ENCODE peak calls at places on chromosomes 13 and 19, in five cellular contexts. G, E, K, S and P are unnamed samples.

GRCh38 chr13:113656831-113657671 is 947 bp downstream of the ATP4B start:
- DNase-seq in G (no peak), E (peak; percentile 13), K (no peak), S (no peak), P (peak; percentile 54)

GRCh38 chr19:2374808-2375207 is 14.7 kb downstream of the TMPRSS9 start:
- DNase-seq in G (no peak), E (no peak), K (no peak), S (no peak), P (no peak)

GRCh38 chr13:54185101-54185500 is 1156.5 kb downstream of the OLFM4 start:
- DNase-seq in G (no peak), E (no peak), K (no peak), S (no peak), P (no peak)

GRCh38 chr13:62320731-62321130 is 905.1 kb upstream of the PCDH20 start:
- DNase-seq in G (no peak), E (no peak), K (no peak), S (no peak), P (no peak)

GRCh38 chr19:40771101-40771539 is 4.2 kb upstream of the MIA start:
- DNase-seq in G (no peak), E (no peak), K (no peak), S (no peak), P (no peak)

GRCh38 chr19:6610934-6611370 is 20.0 kb upstream of the CD70 start:
- DNase-seq in G (no peak), E (no peak), K (no peak), S (no peak), P (no peak)

GRCh38 chr19:33496016-33496415 is 25.6 kb downstream of the PEPD start:
- DNase-seq in G (no peak), E (no peak), K (no peak), S (no peak), P (no peak)

GRCh38 chr19:42140125-42140754 is 8.0 kb upstream of the POU2F2 start:
- DNase-seq in G (no peak), E (no peak), K (no peak), S (peak; percentile 29), P (no peak)

GRCh38 chr19:50358483-50359431 is 6.7 kb downstream of the NAPSA start:
- DNase-seq in G (peak; percentile 77), E (no peak), K (peak; percentile 78), S (peak; percentile 61), P (no peak)

GRCh38 chr13:113654591-113655357 is 3.2 kb downstream of the ATP4B start:
- DNase-seq in G (no peak), E (peak; percentile 16), K (no peak), S (no peak), P (peak; percentile 61)

GRCh38 chr13:44045179-44045562 is 165.5 kb downstream of the LACC1 start:
- DNase-seq in G (no peak), E (peak; percentile 50), K (peak; percentile 15), S (no peak), P (no peak)

GRCh38 chr13:73714522-73714921 is 419.7 kb downstream of the KLF12 start:
- DNase-seq in G (no peak), E (no peak), K (no peak), S (no peak), P (no peak)

GRCh38 chr19:29620931-29621351 is 14.9 kb downstream of the POP4 start:
- DNase-seq in G (peak; percentile 49), E (no peak), K (no peak), S (no peak), P (no peak)

GRCh38 chr19:35013820-35014754 is 14.0 kb downstream of the GRAMD1A start:
- DNase-seq in G (peak; percentile 72), E (no peak), K (no peak), S (no peak), P (no peak)

DNA sequence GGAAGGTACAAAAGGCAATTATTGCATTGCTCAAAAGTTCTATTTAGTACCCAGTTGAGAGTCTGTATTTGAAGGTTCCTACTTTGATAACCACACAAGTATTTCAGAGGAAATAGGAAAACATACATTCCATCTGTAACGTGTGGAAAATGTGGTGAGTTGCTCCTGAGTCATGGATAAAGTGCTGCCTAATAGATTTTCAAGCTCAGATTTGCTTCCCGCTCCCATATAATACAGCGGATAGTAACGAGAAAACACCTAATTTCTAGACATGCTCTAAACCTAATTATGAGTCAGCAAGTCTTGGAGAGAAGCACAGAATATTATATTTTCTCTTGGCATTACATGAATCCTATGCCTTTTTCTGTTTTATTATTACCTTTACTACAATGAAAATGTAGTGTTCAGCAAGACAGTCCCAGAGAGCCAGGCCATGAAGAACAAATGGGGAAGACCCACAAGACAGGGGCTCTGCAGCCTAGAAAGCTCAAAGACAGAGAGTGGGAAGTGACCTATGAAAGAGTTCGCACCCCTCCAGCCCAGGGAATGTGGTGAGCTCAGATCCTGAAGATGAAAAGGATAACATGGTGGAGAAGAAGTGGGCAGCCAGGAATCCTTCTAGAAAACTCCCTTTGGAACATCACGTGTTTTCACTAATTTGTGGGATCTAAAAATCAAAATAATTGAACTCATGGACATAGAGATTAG is 116.1 kb downstream of the STARD13 start:
- DNase-seq in G (no peak), E (no peak), K (no peak), S (no peak), P (no peak)
- H3K27ac ChIP-seq in G (no peak overlapping the region), E (peak overlapping the region; percentile 30), K (no peak overlapping the region), S (no peak overlapping the region), P (no peak overlapping the region)

DNA sequence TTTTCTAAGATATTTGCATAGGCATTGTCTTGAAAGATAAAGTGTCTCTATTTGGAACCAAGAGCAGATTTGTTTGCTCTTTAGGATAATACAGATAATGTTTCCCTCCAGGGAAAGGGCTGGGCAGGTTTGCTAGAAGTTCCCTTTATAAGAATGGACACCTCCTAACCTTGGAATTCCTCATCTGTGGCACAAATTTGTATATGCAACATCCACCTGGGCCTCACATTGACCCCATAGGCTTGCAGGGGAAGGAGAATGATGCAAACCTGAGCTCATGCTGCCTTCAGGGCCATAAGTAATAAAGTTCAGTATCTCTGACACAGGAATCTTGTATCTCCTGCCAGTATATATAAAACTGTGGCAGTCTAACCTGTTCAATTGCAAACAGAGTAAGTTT is 508.4 kb upstream of the MIR17HG start:
- DNase-seq in G (no peak), E (no peak), K (no peak), S (no peak), P (no peak)
- H3K27ac ChIP-seq in G (no peak overlapping the region), E (no peak overlapping the region), K (no peak overlapping the region), S (no peak overlapping the region), P (no peak overlapping the region)

GRCh38 chr13:37303610-37304009 is 198.1 kb upstream of the CSNK1A1L start:
- DNase-seq in G (no peak), E (no peak), K (no peak), S (no peak), P (no peak)

DNA sequence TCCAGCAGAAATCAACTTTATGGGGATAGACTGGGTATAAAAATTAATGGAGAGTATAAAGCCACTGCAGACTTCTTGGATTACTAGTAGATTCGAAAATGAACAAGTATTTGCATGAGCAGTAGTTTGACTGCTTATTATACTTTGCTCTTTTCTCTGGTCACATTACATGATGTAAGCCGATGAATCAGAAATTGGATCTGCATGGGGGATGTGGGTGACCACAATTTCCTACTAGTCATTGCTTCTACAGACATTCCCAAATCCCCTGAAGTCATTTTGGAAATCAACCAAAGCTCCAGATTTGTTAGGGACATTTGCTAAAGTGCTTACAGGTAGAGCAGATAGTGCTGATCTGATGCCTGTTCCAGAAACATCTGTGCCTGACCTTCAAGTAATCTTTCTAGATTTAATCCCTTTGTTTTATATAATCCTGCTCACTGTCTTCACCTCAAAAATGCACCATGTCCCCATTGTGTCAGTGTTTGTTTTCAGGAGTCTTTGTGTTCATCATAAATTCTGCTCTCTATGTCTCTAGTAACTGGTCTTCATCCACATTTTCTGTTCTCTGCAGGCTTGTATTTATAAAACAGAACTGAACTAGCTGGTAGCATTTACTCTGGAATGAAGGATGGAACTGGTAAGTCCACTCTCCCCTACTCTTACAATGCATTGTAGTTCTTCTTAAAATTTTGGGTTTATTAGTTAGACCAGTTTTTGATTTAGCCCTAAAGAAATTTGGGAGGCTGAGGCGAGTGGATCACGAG is 201.5 kb upstream of the CSNK1A1L start:
- DNase-seq in G (no peak), E (no peak), K (no peak), S (no peak), P (no peak)
- H3K27ac ChIP-seq in G (no peak overlapping the region), E (no peak overlapping the region), K (no peak overlapping the region), S (no peak overlapping the region), P (no peak overlapping the region)

GRCh38 chr13:22135446-22135845 is 464.6 kb downstream of the FGF9 start:
- DNase-seq in G (no peak), E (no peak), K (no peak), S (no peak), P (no peak)
- H3K27ac ChIP-seq in G (no peak overlapping the region), E (no peak overlapping the region), K (no peak overlapping the region), S (no peak overlapping the region), P (no peak overlapping the region)

DNA sequence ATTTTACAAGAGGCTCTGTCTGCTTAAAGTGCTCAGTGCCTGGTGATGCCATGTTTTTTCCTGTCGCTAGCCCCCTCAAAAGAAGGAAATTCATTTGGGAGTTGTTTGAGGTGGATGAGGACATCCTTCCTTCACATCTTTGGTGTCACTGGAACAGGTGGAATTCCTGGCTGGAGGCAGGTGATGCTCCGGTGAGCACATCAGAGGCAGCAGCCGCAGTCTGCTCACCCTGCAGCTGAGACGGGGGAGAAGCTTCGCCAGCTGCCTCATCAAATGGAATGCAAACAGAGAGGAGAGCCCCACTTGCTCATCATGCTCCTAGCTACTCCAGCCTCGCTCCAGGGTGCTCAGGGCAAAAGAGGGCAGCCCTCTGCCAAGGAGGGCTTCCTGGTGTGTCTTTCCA is 74.1 kb upstream of the UBL3 start:
- DNase-seq in G (no peak), E (no peak), K (no peak), S (no peak), P (no peak)
- H3K27ac ChIP-seq in G (no peak overlapping the region), E (no peak overlapping the region), K (peak overlapping the region; percentile 69), S (peak overlapping the region; percentile 65), P (peak overlapping the region; percentile 86)

GRCh38 chr19:18847516-18848463 is 16.0 kb downstream of the UPF1 start:
- DNase-seq in G (no peak), E (no peak), K (no peak), S (no peak), P (peak; percentile 66)
- H3K27ac ChIP-seq in G (no peak overlapping the region), E (peak overlapping the region; percentile 91), K (peak overlapping the region; percentile 85), S (peak overlapping the region; percentile 28), P (peak overlapping the region; percentile 83)

DNA sequence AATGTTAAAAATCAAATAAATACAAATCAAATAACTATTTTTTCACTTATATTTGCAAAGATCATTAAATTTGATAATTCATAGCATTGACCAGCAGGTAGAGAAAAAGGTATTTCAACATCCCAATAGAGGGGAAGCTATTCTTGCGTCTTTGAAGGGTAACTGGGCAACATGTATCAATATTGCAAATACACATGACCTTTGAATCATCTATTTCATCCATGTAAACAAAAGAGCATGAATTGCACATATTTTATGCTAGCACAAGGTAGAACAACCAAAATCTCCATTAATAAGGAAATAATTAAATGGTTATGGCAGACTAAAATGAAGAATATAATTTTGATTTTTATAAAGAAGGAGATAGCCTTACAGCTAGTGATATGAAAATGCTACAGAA is 372.8 kb downstream of the GPC5 start:
- DNase-seq in G (no peak), E (no peak), K (no peak), S (no peak), P (no peak)
- H3K27ac ChIP-seq in G (no peak overlapping the region), E (no peak overlapping the region), K (no peak overlapping the region), S (no peak overlapping the region), P (no peak overlapping the region)

GRCh38 chr13:45316996-45317395 is 24.0 kb downstream of the TPT1 start:
- DNase-seq in G (no peak), E (no peak), K (no peak), S (no peak), P (no peak)
- H3K27ac ChIP-seq in G (no peak overlapping the region), E (no peak overlapping the region), K (no peak overlapping the region), S (no peak overlapping the region), P (no peak overlapping the region)